ENCODE peak calls at places on chromosome 21, in six cellular contexts. One of them, this sample, is unnamed.
A peak's percentile ranks its signal among the peaks of the same experiment; 100 is the strongest.

GRCh38 chr21:41759214-41759840 is 7.5 kb downstream of the RIPK4 start:
- DNase-seq in NCI-H2171: no peak
- DNase-seq in tibial artery: no peak
- DNase-seq in AG08396: no peak
- DNase-seq in mesenteric fat pad: no peak
- DNase-seq in stimulated activated naive B cell treated with anti-CD40 and anti-IgM and Interleukin-4, amounts not matched to agents 10 μg/mL and 1 μg/mL and 100 μg/mL, for 72 hours: no peak
- DNase-seq in this sample: no peak

GRCh38 chr21:35420658-35421057 is 371.6 kb upstream of the RUNX1 start:
- DNase-seq in NCI-H2171: no peak
- DNase-seq in tibial artery: no peak
- DNase-seq in AG08396: no peak
- DNase-seq in mesenteric fat pad: no peak
- DNase-seq in stimulated activated naive B cell treated with anti-CD40 and anti-IgM and Interleukin-4, amounts not matched to agents 10 μg/mL and 1 μg/mL and 100 μg/mL, for 72 hours: no peak
- DNase-seq in this sample: no peak

GRCh38 chr21:37074195-37074510 is 1.1 kb downstream of the TTC3 start:
- DNase-seq in NCI-H2171: no peak
- DNase-seq in tibial artery: no peak
- DNase-seq in AG08396: peak; percentile 12
- DNase-seq in mesenteric fat pad: no peak
- DNase-seq in stimulated activated naive B cell treated with anti-CD40 and anti-IgM and Interleukin-4, amounts not matched to agents 10 μg/mL and 1 μg/mL and 100 μg/mL, for 72 hours: no peak
- DNase-seq in this sample: no peak

GRCh38 chr21:44723177-44724131 is 12.1 kb upstream of the TSPEAR start:
- DNase-seq in NCI-H2171: no peak
- DNase-seq in tibial artery: no peak
- DNase-seq in AG08396: no peak
- DNase-seq in mesenteric fat pad: peak; percentile 86
- DNase-seq in stimulated activated naive B cell treated with anti-CD40 and anti-IgM and Interleukin-4, amounts not matched to agents 10 μg/mL and 1 μg/mL and 100 μg/mL, for 72 hours: no peak
- DNase-seq in this sample: no peak

GRCh38 chr21:15240846-15241245 is 176.0 kb upstream of the NRIP1 start:
- DNase-seq in NCI-H2171: no peak
- DNase-seq in tibial artery: no peak
- DNase-seq in AG08396: no peak
- DNase-seq in mesenteric fat pad: no peak
- DNase-seq in stimulated activated naive B cell treated with anti-CD40 and anti-IgM and Interleukin-4, amounts not matched to agents 10 μg/mL and 1 μg/mL and 100 μg/mL, for 72 hours: no peak
- DNase-seq in this sample: no peak

GRCh38 chr21:32918467-32919140 is 107.1 kb upstream of the OLIG2 start:
- DNase-seq in NCI-H2171: peak; percentile 66
- DNase-seq in tibial artery: no peak
- DNase-seq in AG08396: no peak
- DNase-seq in mesenteric fat pad: no peak
- DNase-seq in stimulated activated naive B cell treated with anti-CD40 and anti-IgM and Interleukin-4, amounts not matched to agents 10 μg/mL and 1 μg/mL and 100 μg/mL, for 72 hours: no peak
- DNase-seq in this sample: no peak

GRCh38 chr21:38811257-38811656 is 5.5 kb downstream of the ETS2 start:
- DNase-seq in NCI-H2171: no peak
- DNase-seq in tibial artery: no peak
- DNase-seq in AG08396: peak; percentile 65
- DNase-seq in mesenteric fat pad: no peak
- DNase-seq in stimulated activated naive B cell treated with anti-CD40 and anti-IgM and Interleukin-4, amounts not matched to agents 10 μg/mL and 1 μg/mL and 100 μg/mL, for 72 hours: no peak
- DNase-seq in this sample: no peak

GRCh38 chr21:28311776-28312175 is 680.9 kb downstream of the LTN1 start:
- DNase-seq in NCI-H2171: no peak
- DNase-seq in tibial artery: no peak
- DNase-seq in AG08396: no peak
- DNase-seq in mesenteric fat pad: no peak
- DNase-seq in stimulated activated naive B cell treated with anti-CD40 and anti-IgM and Interleukin-4, amounts not matched to agents 10 μg/mL and 1 μg/mL and 100 μg/mL, for 72 hours: no peak
- DNase-seq in this sample: no peak

GRCh38 chr21:34889287-34889536 is 159.9 kb downstream of the RUNX1 start:
- DNase-seq in NCI-H2171: peak; percentile 22
- DNase-seq in tibial artery: peak; percentile 46
- DNase-seq in AG08396: peak; percentile 67
- DNase-seq in mesenteric fat pad: no peak
- DNase-seq in stimulated activated naive B cell treated with anti-CD40 and anti-IgM and Interleukin-4, amounts not matched to agents 10 μg/mL and 1 μg/mL and 100 μg/mL, for 72 hours: peak; percentile 69
- DNase-seq in this sample: peak; percentile 40

GRCh38 chr21:39348355-39349210 is at the start of gene HMGN1:
- DNase-seq in NCI-H2171: peak; percentile 95
- DNase-seq in tibial artery: peak; percentile 72
- DNase-seq in AG08396: peak; percentile 81
- DNase-seq in mesenteric fat pad: peak; percentile 94
- DNase-seq in stimulated activated naive B cell treated with anti-CD40 and anti-IgM and Interleukin-4, amounts not matched to agents 10 μg/mL and 1 μg/mL and 100 μg/mL, for 72 hours: peak; percentile 83
- DNase-seq in this sample: peak; percentile 82

GRCh38 chr21:42301371-42302291 is 13.6 kb downstream of the TFF3 start:
- DNase-seq in NCI-H2171: no peak
- DNase-seq in tibial artery: no peak
- DNase-seq in AG08396: no peak
- DNase-seq in mesenteric fat pad: no peak
- DNase-seq in stimulated activated naive B cell treated with anti-CD40 and anti-IgM and Interleukin-4, amounts not matched to agents 10 μg/mL and 1 μg/mL and 100 μg/mL, for 72 hours: no peak
- DNase-seq in this sample: no peak

GRCh38 chr21:37631319-37632117 is 264.9 kb downstream of the DYRK1A start:
- DNase-seq in NCI-H2171: no peak
- DNase-seq in tibial artery: no peak
- DNase-seq in AG08396: no peak
- DNase-seq in mesenteric fat pad: no peak
- DNase-seq in stimulated activated naive B cell treated with anti-CD40 and anti-IgM and Interleukin-4, amounts not matched to agents 10 μg/mL and 1 μg/mL and 100 μg/mL, for 72 hours: no peak
- DNase-seq in this sample: no peak

GRCh38 chr21:17348357-17348756 is 164.5 kb upstream of the CXADR start:
- DNase-seq in NCI-H2171: no peak
- DNase-seq in tibial artery: no peak
- DNase-seq in AG08396: no peak
- DNase-seq in mesenteric fat pad: no peak
- DNase-seq in stimulated activated naive B cell treated with anti-CD40 and anti-IgM and Interleukin-4, amounts not matched to agents 10 μg/mL and 1 μg/mL and 100 μg/mL, for 72 hours: no peak
- DNase-seq in this sample: no peak

GRCh38 chr21:45898781-45899180 is 82.8 kb upstream of the COL6A1 start:
- DNase-seq in NCI-H2171: no peak
- DNase-seq in tibial artery: no peak
- DNase-seq in AG08396: no peak
- DNase-seq in mesenteric fat pad: no peak
- DNase-seq in stimulated activated naive B cell treated with anti-CD40 and anti-IgM and Interleukin-4, amounts not matched to agents 10 μg/mL and 1 μg/mL and 100 μg/mL, for 72 hours: no peak
- DNase-seq in this sample: no peak

GRCh38 chr21:28943631-28944030 is 49.0 kb downstream of the LTN1 start:
- DNase-seq in NCI-H2171: no peak
- DNase-seq in tibial artery: no peak
- DNase-seq in AG08396: no peak
- DNase-seq in mesenteric fat pad: no peak
- DNase-seq in stimulated activated naive B cell treated with anti-CD40 and anti-IgM and Interleukin-4, amounts not matched to agents 10 μg/mL and 1 μg/mL and 100 μg/mL, for 72 hours: no peak
- DNase-seq in this sample: no peak

GRCh38 chr21:46137908-46138307 is 17.5 kb downstream of the FTCD start:
- DNase-seq in NCI-H2171: no peak
- DNase-seq in tibial artery: no peak
- DNase-seq in AG08396: no peak
- DNase-seq in mesenteric fat pad: no peak
- DNase-seq in stimulated activated naive B cell treated with anti-CD40 and anti-IgM and Interleukin-4, amounts not matched to agents 10 μg/mL and 1 μg/mL and 100 μg/mL, for 72 hours: no peak
- DNase-seq in this sample: no peak

GRCh38 chr21:43289966-43290365 is 121.2 kb downstream of the CRYAA start:
- DNase-seq in NCI-H2171: no peak
- DNase-seq in tibial artery: no peak
- DNase-seq in AG08396: no peak
- DNase-seq in mesenteric fat pad: no peak
- DNase-seq in stimulated activated naive B cell treated with anti-CD40 and anti-IgM and Interleukin-4, amounts not matched to agents 10 μg/mL and 1 μg/mL and 100 μg/mL, for 72 hours: no peak
- DNase-seq in this sample: no peak

GRCh38 chr21:18545908-18546307 is 142.3 kb upstream of the TMPRSS15 start:
- DNase-seq in NCI-H2171: no peak
- DNase-seq in tibial artery: no peak
- DNase-seq in AG08396: no peak
- DNase-seq in mesenteric fat pad: no peak
- DNase-seq in stimulated activated naive B cell treated with anti-CD40 and anti-IgM and Interleukin-4, amounts not matched to agents 10 μg/mL and 1 μg/mL and 100 μg/mL, for 72 hours: no peak
- DNase-seq in this sample: no peak

GRCh38 chr21:25809013-25809412 is 74.2 kb downstream of the GABPA start:
- DNase-seq in NCI-H2171: no peak
- DNase-seq in tibial artery: no peak
- DNase-seq in AG08396: peak; percentile 12
- DNase-seq in mesenteric fat pad: no peak
- DNase-seq in stimulated activated naive B cell treated with anti-CD40 and anti-IgM and Interleukin-4, amounts not matched to agents 10 μg/mL and 1 μg/mL and 100 μg/mL, for 72 hours: no peak
- DNase-seq in this sample: no peak

GRCh38 chr21:42721341-42721824 is 68.0 kb downstream of the PDE9A start:
- DNase-seq in NCI-H2171: no peak
- DNase-seq in tibial artery: no peak
- DNase-seq in AG08396: no peak
- DNase-seq in mesenteric fat pad: no peak
- DNase-seq in stimulated activated naive B cell treated with anti-CD40 and anti-IgM and Interleukin-4, amounts not matched to agents 10 μg/mL and 1 μg/mL and 100 μg/mL, for 72 hours: no peak
- DNase-seq in this sample: no peak

GRCh38 chr21:26982767-26983166 is 15.9 kb upstream of the ADAMTS5 start:
- DNase-seq in NCI-H2171: no peak
- DNase-seq in tibial artery: no peak
- DNase-seq in AG08396: peak; percentile 8
- DNase-seq in mesenteric fat pad: no peak
- DNase-seq in stimulated activated naive B cell treated with anti-CD40 and anti-IgM and Interleukin-4, amounts not matched to agents 10 μg/mL and 1 μg/mL and 100 μg/mL, for 72 hours: no peak
- DNase-seq in this sample: no peak

GRCh38 chr21:43854773-43855633 is 10.0 kb upstream of the AGPAT3 start:
- DNase-seq in NCI-H2171: no peak
- DNase-seq in tibial artery: no peak
- DNase-seq in AG08396: no peak
- DNase-seq in mesenteric fat pad: no peak
- DNase-seq in stimulated activated naive B cell treated with anti-CD40 and anti-IgM and Interleukin-4, amounts not matched to agents 10 μg/mL and 1 μg/mL and 100 μg/mL, for 72 hours: peak; percentile 71
- DNase-seq in this sample: peak; percentile 35

GRCh38 chr21:38769253-38769780 is 36.4 kb upstream of the ETS2 start:
- DNase-seq in NCI-H2171: no peak
- DNase-seq in tibial artery: no peak
- DNase-seq in AG08396: peak; percentile 72
- DNase-seq in mesenteric fat pad: no peak
- DNase-seq in stimulated activated naive B cell treated with anti-CD40 and anti-IgM and Interleukin-4, amounts not matched to agents 10 μg/mL and 1 μg/mL and 100 μg/mL, for 72 hours: no peak
- DNase-seq in this sample: no peak

GRCh38 chr21:35226960-35227741 is 178.0 kb upstream of the RUNX1 start:
- DNase-seq in NCI-H2171: no peak
- DNase-seq in tibial artery: no peak
- DNase-seq in AG08396: no peak
- DNase-seq in mesenteric fat pad: no peak
- DNase-seq in stimulated activated naive B cell treated with anti-CD40 and anti-IgM and Interleukin-4, amounts not matched to agents 10 μg/mL and 1 μg/mL and 100 μg/mL, for 72 hours: peak; percentile 66
- DNase-seq in this sample: no peak

GRCh38 chr21:24110846-24111245 is 1496.4 kb downstream of the MRPL39 start:
- DNase-seq in NCI-H2171: no peak
- DNase-seq in tibial artery: no peak
- DNase-seq in AG08396: no peak
- DNase-seq in mesenteric fat pad: no peak
- DNase-seq in stimulated activated naive B cell treated with anti-CD40 and anti-IgM and Interleukin-4, amounts not matched to agents 10 μg/mL and 1 μg/mL and 100 μg/mL, for 72 hours: no peak
- DNase-seq in this sample: no peak

GRCh38 chr21:27104749-27105439 is 138.0 kb upstream of the ADAMTS5 start:
- DNase-seq in NCI-H2171: peak; percentile 3
- DNase-seq in tibial artery: no peak
- DNase-seq in AG08396: peak; percentile 26
- DNase-seq in mesenteric fat pad: no peak
- DNase-seq in stimulated activated naive B cell treated with anti-CD40 and anti-IgM and Interleukin-4, amounts not matched to agents 10 μg/mL and 1 μg/mL and 100 μg/mL, for 72 hours: no peak
- DNase-seq in this sample: no peak

GRCh38 chr21:46639489-46640386 is 4.3 kb downstream of the PRMT2 start:
- DNase-seq in NCI-H2171: no peak
- DNase-seq in tibial artery: no peak
- DNase-seq in AG08396: no peak
- DNase-seq in mesenteric fat pad: no peak
- DNase-seq in stimulated activated naive B cell treated with anti-CD40 and anti-IgM and Interleukin-4, amounts not matched to agents 10 μg/mL and 1 μg/mL and 100 μg/mL, for 72 hours: no peak
- DNase-seq in this sample: no peak

GRCh38 chr21:36028127-36029069 is 31.9 kb downstream of the SETD4 start:
- DNase-seq in NCI-H2171: peak; percentile 52
- DNase-seq in tibial artery: peak; percentile 62
- DNase-seq in AG08396: peak; percentile 87
- DNase-seq in mesenteric fat pad: peak; percentile 92
- DNase-seq in stimulated activated naive B cell treated with anti-CD40 and anti-IgM and Interleukin-4, amounts not matched to agents 10 μg/mL and 1 μg/mL and 100 μg/mL, for 72 hours: peak; percentile 51
- DNase-seq in this sample: peak; percentile 16